ENCODE peak calls at places on chromosomes 3 and 15, in six cellular contexts. S is GM12891, P is H1, F is HepG2, X is GM12878, A is K562. C is an unnamed sample.
A peak's percentile ranks its signal among the peaks of the same experiment; 100 is the strongest.

GRCh38 chr3:171274222-171274621 is 186.0 kb downstream of the TNIK start:
- DNase-seq in P (no peak), S (no peak), F (no peak), A (no peak), X (no peak), C (no peak)

GRCh38 chr3:141360888-141361598 is 7.3 kb upstream of the ZBTB38 start:
- DNase-seq in S (peak; percentile 39), P (no peak), X (no peak), A (peak; percentile 50), F (peak; percentile 98), C (no peak)

GRCh38 chr15:59722032-59722431 is 32.9 kb upstream of the BNIP2 start:
- DNase-seq in X (no peak), S (no peak), P (no peak), A (no peak), F (no peak), C (no peak)

GRCh38 chr3:99656606-99657005 is 18.2 kb downstream of the COL8A1 start:
- DNase-seq in P (no peak), F (no peak), S (no peak), X (no peak), A (no peak), C (no peak)

GRCh38 chr3:184592411-184593200 is 31.0 kb downstream of the EPHB3 start:
- DNase-seq in X (no peak), A (no peak), P (no peak), F (no peak), S (no peak), C (no peak)

GRCh38 chr3:42292009-42292408 is 26.0 kb upstream of the CCK start:
- DNase-seq in P (no peak), F (no peak), X (no peak), A (no peak), S (no peak), C (no peak)

GRCh38 chr3:148223266-148223665 is 474.4 kb upstream of the AGTR1 start:
- DNase-seq in P (no peak), X (no peak), A (no peak), S (no peak), F (no peak), C (no peak)

GRCh38 chr3:182803596-182803995 is 10.3 kb downstream of the ATP11B start:
- DNase-seq in X (no peak), S (no peak), F (no peak), P (no peak), A (no peak), C (no peak)

GRCh38 chr3:116453676-116454346 is 8.5 kb upstream of the LSAMP start:
- DNase-seq in X (no peak), P (no peak), S (no peak), F (no peak), A (no peak), C (no peak)

GRCh38 chr3:114878119-114878839 is 268.8 kb downstream of the ZBTB20 start:
- DNase-seq in P (no peak), F (no peak), S (no peak), X (no peak), A (no peak), C (no peak)

GRCh38 chr3:79002465-79003372 is 765.1 kb downstream of the ROBO1 start:
- DNase-seq in F (no peak), A (no peak), P (no peak), X (no peak), S (no peak), C (no peak)
- TF ChIP-seq TAF1 in F (no peak), A (no peak), P (no peak), X (no peak), S (no peak), C (no peak)

GRCh38 chr3:129448187-129448895 is 8.3 kb downstream of the IFT122 start:
- DNase-seq in X (no peak), P (no peak), S (no peak), F (no peak), A (no peak), C (no peak)
- TF ChIP-seq POLR2AphosphoS5 in X (no peak), P (no peak), S (no peak), F (no peak), A (peak; percentile 85), C (no peak)

GRCh38 chr15:32721594-32721993 is 3.8 kb downstream of the GREM1 start:
- DNase-seq in P (no peak), F (no peak), A (no peak), S (no peak), X (no peak), C (no peak)
- TF ChIP-seq POLR2A in P (no peak), F (no peak), A (no peak), S (no peak), X (no peak), C (no peak)

DNA sequence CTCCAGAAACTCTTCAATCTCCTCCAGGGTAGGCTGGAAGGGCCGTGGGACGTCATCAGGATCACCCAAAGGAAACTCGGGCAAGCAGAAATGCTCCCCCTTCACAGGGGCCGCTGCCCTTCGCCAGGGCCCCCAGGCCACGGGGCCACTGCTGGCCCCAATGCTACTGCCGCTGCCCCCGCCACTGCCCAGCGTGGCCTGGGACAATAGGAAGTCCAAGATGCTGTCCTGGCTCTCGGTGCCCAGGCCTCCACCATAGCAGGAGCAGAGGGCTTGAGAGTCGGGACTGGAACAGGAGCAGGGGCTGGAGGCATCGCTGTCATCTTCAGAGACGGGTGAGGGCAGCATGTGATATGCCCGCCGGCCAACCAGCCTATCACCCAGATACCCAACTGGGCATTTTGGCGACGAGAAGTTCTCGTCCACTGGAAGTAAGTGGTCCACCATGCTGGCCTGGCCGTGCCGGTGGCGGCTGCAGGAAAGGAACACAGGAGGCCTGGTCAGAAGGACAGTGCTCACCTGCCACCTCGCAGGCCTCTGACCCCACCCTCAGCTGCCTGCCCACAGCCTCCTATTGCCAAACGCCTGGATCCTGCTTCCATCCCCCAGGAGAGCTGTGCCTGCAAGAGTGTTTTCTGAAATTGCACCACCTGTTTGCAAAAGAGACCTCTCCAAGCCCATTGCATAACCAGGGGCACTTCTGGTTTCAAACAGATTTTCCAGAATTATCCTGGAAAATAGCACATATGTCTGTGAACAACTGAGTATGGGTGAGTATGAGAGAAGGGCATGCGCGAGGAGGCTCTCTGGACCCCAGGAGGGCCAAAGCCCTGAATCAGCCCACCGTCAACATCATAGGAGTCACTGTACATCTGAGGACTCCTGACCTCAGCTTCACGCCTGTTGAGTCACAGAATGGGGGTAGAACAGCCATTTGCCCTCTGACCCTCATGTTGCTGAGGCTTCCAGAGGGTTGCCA is 4.4 kb downstream of the KLF15 start:
- DNase-seq in P (no peak), X (no peak), S (no peak), F (peak; percentile 67), A (no peak), C (no peak)
- TF ChIP-seq TAF1 in P (no peak), X (no peak), S (no peak), F (no peak), A (no peak), C (no peak)

GRCh38 chr3:29695201-29695904 is 414.5 kb downstream of the RBMS3 start:
- DNase-seq in F (no peak), S (no peak), A (no peak), P (no peak), X (no peak), C (no peak)
- TF ChIP-seq POLR2AphosphoS5 in F (no peak), S (no peak), A (no peak), P (no peak), X (no peak), C (no peak)

DNA sequence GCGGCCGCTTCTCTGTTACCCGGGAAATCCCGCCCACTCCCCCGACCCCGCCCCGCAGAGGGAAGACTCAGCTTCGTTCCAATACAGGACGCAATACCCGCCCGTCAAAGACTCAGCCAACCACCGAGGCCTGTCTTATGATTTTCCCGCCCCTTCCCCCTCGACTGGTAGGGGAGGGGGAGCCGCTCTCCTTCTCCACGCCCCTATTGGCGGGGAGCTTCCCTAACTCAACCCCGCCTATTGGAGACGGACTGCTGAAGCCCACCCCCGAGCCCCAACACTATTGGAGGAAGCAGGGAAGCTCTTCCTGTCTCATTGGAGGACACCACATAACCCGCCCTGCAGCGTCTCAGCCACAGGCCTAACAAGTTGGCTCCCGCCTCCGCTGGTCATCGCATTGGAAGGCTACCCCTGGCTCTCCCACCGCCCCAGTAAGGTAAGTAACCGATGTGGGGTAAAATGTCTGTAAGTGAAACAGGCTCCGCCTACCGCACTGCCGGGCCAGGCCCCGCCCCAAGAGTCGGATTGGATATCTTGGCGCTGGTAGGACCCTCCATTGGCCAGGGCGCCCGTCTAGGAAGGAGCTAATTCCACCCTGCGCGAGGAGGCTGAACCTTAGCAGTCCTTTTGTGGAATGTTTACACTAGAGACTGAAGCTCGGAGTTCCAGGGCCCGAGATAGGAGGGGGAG is at the start of gene SIN3A:
- DNase-seq in P (peak; percentile 95), F (peak; percentile 100), S (peak; percentile 60), X (peak; percentile 99), A (peak; percentile 74), C (peak; percentile 65)
- TF ChIP-seq POLR2A in P (peak; percentile 39), F (no peak), S (no peak), X (peak; percentile 52), A (no peak), C (peak; percentile 26)

GRCh38 chr3:126607214-126607908 is 47.6 kb downstream of the TXNRD3 start:
- DNase-seq in A (peak; percentile 8), F (no peak), X (no peak), S (no peak), P (no peak), C (no peak)
- TF ChIP-seq TAF1 in A (no peak), F (no peak), X (no peak), S (no peak), P (no peak), C (no peak)

C was measured in GM12892.